ENCODE peak calls at places on chromosomes 3 and 15, in seven cellular contexts. W, V, S, F, O, Y and Q are unnamed samples.

GRCh38 chr3:177831361-177831760 is 634.1 kb upstream of the TBL1XR1 start:
- DNase-seq in W (no peak), V (no peak), S (no peak), F (no peak), O (no peak), Y (no peak), Q (no peak)

GRCh38 chr3:114218578-114219185 is 18.7 kb downstream of the ZNF80 start:
- DNase-seq in W (no peak), V (no peak), S (no peak), F (no peak), O (no peak), Y (no peak), Q (no peak)

GRCh38 chr15:74541494-74542191 is 623 bp downstream of the ARID3B start:
- DNase-seq in W (peak; percentile 91), V (peak; percentile 78), S (peak; percentile 76), F (peak; percentile 31), O (peak; percentile 59), Y (peak; percentile 80), Q (peak; percentile 46)

GRCh38 chr3:128353361-128353965 is 113.2 kb downstream of the DNAJB8 start:
- DNase-seq in W (no peak), V (no peak), S (peak; percentile 45), F (no peak), O (no peak), Y (no peak), Q (no peak)

GRCh38 chr3:185930393-185931107 is 7.3 kb downstream of the TRA2B start:
- DNase-seq in W (no peak), V (peak; percentile 57), S (peak; percentile 53), F (no peak), O (no peak), Y (no peak), Q (no peak)

GRCh38 chr3:196159952-196160804 is 51.0 kb downstream of the ZDHHC19 start:
- DNase-seq in W (no peak), V (peak; percentile 93), S (peak; percentile 46), F (no peak), O (peak; percentile 69), Y (peak; percentile 31), Q (peak; percentile 69)

GRCh38 chr15:31392761-31393401 is 66.2 kb downstream of the KLF13 start:
- DNase-seq in W (peak; percentile 36), V (no peak), S (peak; percentile 37), F (no peak), O (peak; percentile 64), Y (peak; percentile 37), Q (peak; percentile 37)

GRCh38 chr3:182486459-182486858 is 306.8 kb upstream of the ATP11B start:
- DNase-seq in W (no peak), V (no peak), S (no peak), F (no peak), O (no peak), Y (no peak), Q (no peak)

GRCh38 chr3:192409203-192409837 is 318.0 kb downstream of the FGF12 start:
- DNase-seq in W (peak; percentile 75), V (no peak), S (peak; percentile 31), F (peak; percentile 61), O (peak; percentile 80), Y (no peak), Q (peak; percentile 76)

GRCh38 chr3:42007785-42008184 is 45.9 kb upstream of the ULK4 start:
- DNase-seq in W (no peak), V (no peak), S (no peak), F (no peak), O (no peak), Y (no peak), Q (no peak)

GRCh38 chr3:48432411-48433371 is 2.8 kb upstream of the PLXNB1 start:
- DNase-seq in W (peak; percentile 93), V (peak; percentile 14), S (no peak), F (no peak), O (no peak), Y (peak; percentile 54), Q (peak; percentile 94)

GRCh38 chr3:171225698-171226097 is 199.2 kb upstream of the SLC2A2 start:
- DNase-seq in W (no peak), V (peak; percentile 5), S (peak; percentile 21), F (no peak), O (no peak), Y (no peak), Q (no peak)

GRCh38 chr3:18432752-18433151 is 7.6 kb upstream of the SATB1 start:
- DNase-seq in W (no peak), V (no peak), S (no peak), F (no peak), O (no peak), Y (no peak), Q (no peak)

GRCh38 chr3:17320266-17320665 is 422.2 kb downstream of the TBC1D5 start:
- DNase-seq in W (no peak), V (peak; percentile 20), S (peak; percentile 10), F (no peak), O (no peak), Y (no peak), Q (no peak)

GRCh38 chr15:67543348-67543718 is 830 bp downstream of the MAP2K5 start:
- DNase-seq in W (no peak), V (peak; percentile 5), S (peak; percentile 23), F (no peak), O (no peak), Y (peak; percentile 7), Q (no peak)

GRCh38 chr3:50637945-50638344 is 21.0 kb downstream of the MAPKAPK3 start:
- DNase-seq in W (no peak), V (no peak), S (no peak), F (no peak), O (no peak), Y (no peak), Q (no peak)

GRCh38 chr3:127547761-127548605 is 42.5 kb downstream of the TPRA1 start:
- DNase-seq in W (peak; percentile 86), V (peak; percentile 19), S (peak; percentile 67), F (peak; percentile 69), O (peak; percentile 97), Y (peak; percentile 64), Q (peak; percentile 92)

GRCh38 chr3:127730666-127731294 is 58.0 kb downstream of the ABTB1 start:
- DNase-seq in W (no peak), V (peak; percentile 17), S (peak; percentile 76), F (no peak), O (no peak), Y (peak; percentile 15), Q (no peak)

GRCh38 chr3:52299815-52300611 is 12.4 kb downstream of the GLYCTK start:
- DNase-seq in W (peak; percentile 76), V (peak; percentile 34), S (peak; percentile 71), F (no peak), O (peak; percentile 67), Y (peak; percentile 46), Q (peak; percentile 61)

GRCh38 chr3:157438371-157438735 is 1.7 kb downstream of the PTX3 start:
- DNase-seq in W (no peak), V (no peak), S (no peak), F (peak; percentile 59), O (no peak), Y (no peak), Q (peak; percentile 37)

GRCh38 chr3:127639173-127640030 is 10.4 kb downstream of the PODXL2 start:
- DNase-seq in W (peak; percentile 52), V (peak; percentile 47), S (peak; percentile 29), F (no peak), O (no peak), Y (peak; percentile 89), Q (no peak)

GRCh38 chr3:138620431-138620830 is 11.9 kb downstream of the FAIM start:
- DNase-seq in W (no peak), V (no peak), S (no peak), F (no peak), O (no peak), Y (peak; percentile 56), Q (no peak)

GRCh38 chr3:69012111-69012835 is 1.2 kb downstream of the EOGT start:
- DNase-seq in W (peak; percentile 71), V (peak; percentile 63), S (peak; percentile 17), F (no peak), O (no peak), Y (no peak), Q (peak; percentile 63)

GRCh38 chr3:153980252-153980590 is 141.0 kb upstream of the ARHGEF26 start:
- DNase-seq in W (peak; percentile 27), V (no peak), S (no peak), F (no peak), O (no peak), Y (no peak), Q (no peak)

GRCh38 chr3:99114565-99115291 is 213.2 kb upstream of the DCBLD2 start:
- DNase-seq in W (peak; percentile 86), V (peak; percentile 69), S (peak; percentile 64), F (peak; percentile 21), O (peak; percentile 52), Y (peak; percentile 50), Q (peak; percentile 69)

GRCh38 chr3:156135921-156136655 is 15.7 kb downstream of the KCNAB1 start:
- DNase-seq in W (peak; percentile 10), V (no peak), S (no peak), F (no peak), O (no peak), Y (no peak), Q (no peak)

GRCh38 chr15:99721104-99721778 is 12.0 kb downstream of the LYSMD4 start:
- DNase-seq in W (peak; percentile 6), V (no peak), S (no peak), F (no peak), O (no peak), Y (no peak), Q (no peak)

GRCh38 chr3:138455801-138456716 is 21.6 kb downstream of the ESYT3 start:
- DNase-seq in W (no peak), V (no peak), S (no peak), F (no peak), O (no peak), Y (no peak), Q (peak; percentile 20)

GRCh38 chr15:51269496-51269895 is 68.9 kb downstream of the CYP19A1 start:
- DNase-seq in W (no peak), V (no peak), S (no peak), F (no peak), O (no peak), Y (peak; percentile 91), Q (no peak)

DNA sequence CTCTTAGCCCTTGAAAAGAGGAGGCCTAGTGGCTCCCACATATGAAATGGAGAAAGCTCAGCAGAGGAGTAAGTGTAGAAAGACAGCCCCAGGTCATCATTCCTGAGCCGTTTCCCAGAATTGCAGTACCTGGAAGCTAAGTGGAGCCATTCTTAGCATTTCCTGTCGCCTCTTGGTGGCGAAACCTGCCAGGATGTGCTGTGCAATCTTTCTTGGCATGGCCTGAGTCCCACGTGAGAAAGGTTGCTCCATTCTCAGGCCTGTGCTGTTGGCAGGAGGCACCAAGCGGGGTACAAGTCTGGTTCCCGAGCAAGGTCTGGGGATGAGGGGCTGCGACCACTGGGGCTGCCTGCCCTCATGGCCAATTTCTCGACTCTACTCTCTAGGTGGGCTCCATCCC is 207.2 kb upstream of the TPM1 start:
- DNase-seq in W (peak; percentile 60), V (no peak), S (no peak), F (no peak), O (no peak), Y (peak; percentile 97), Q (no peak)
- H2BK120ac ChIP-seq in W (no peak overlapping the region), V (no peak overlapping the region), S (no peak overlapping the region), F (no peak overlapping the region), O (no peak overlapping the region), Y (peak overlapping the region; percentile 77), Q (no peak overlapping the region)

GRCh38 chr15:93231994-93232393 is 143.0 kb upstream of the RGMA start:
- DNase-seq in W (no peak), V (no peak), S (no peak), F (no peak), O (peak; percentile 24), Y (no peak), Q (no peak)
- H2BK120ac ChIP-seq in W (no peak overlapping the region), V (no peak overlapping the region), S (no peak overlapping the region), F (no peak overlapping the region), O (no peak overlapping the region), Y (no peak overlapping the region), Q (no peak overlapping the region)

GRCh38 chr15:92062505-92062904 is 209.0 kb downstream of the SLCO3A1 start:
- DNase-seq in W (no peak), V (no peak), S (no peak), F (no peak), O (no peak), Y (no peak), Q (no peak)
- H2BK120ac ChIP-seq in W (no peak overlapping the region), V (no peak overlapping the region), S (no peak overlapping the region), F (no peak overlapping the region), O (no peak overlapping the region), Y (no peak overlapping the region), Q (no peak overlapping the region)

GRCh38 chr3:160612386-160613115 is 47.2 kb upstream of the KPNA4 start:
- DNase-seq in W (no peak), V (no peak), S (no peak), F (no peak), O (no peak), Y (no peak), Q (no peak)
- H2BK120ac ChIP-seq in W (no peak overlapping the region), V (no peak overlapping the region), S (no peak overlapping the region), F (no peak overlapping the region), O (no peak overlapping the region), Y (no peak overlapping the region), Q (no peak overlapping the region)